ENCODE peak calls at places on chromosomes 12 and 14, in five cellular contexts. One of them, this sample, is unnamed.
A peak's percentile ranks its signal among the peaks of the same experiment; 100 is the strongest.

GRCh38 chr12:103930787-103931536 is 752 bp downstream of the HSP90B1 start:
- DNase-seq in heart left ventricle: peak; percentile 49
- DNase-seq in HCT116: no peak
- DNase-seq in H1: no peak
- DNase-seq in psoas muscle: peak; percentile 35
- DNase-seq in this sample: peak; percentile 33

GRCh38 chr14:58647777-58648176 is 10.0 kb downstream of the DACT1 start:
- DNase-seq in heart left ventricle: no peak
- DNase-seq in HCT116: no peak
- DNase-seq in H1: no peak
- DNase-seq in psoas muscle: no peak
- DNase-seq in this sample: no peak

GRCh38 chr12:9741726-9742125 is 8.8 kb upstream of the CLECL1 start:
- DNase-seq in heart left ventricle: no peak
- DNase-seq in HCT116: no peak
- DNase-seq in H1: no peak
- DNase-seq in psoas muscle: no peak
- DNase-seq in this sample: no peak

GRCh38 chr12:84619053-84619452 is 293.5 kb downstream of the SLC6A15 start:
- DNase-seq in heart left ventricle: no peak
- DNase-seq in HCT116: no peak
- DNase-seq in H1: no peak
- DNase-seq in psoas muscle: no peak
- DNase-seq in this sample: no peak

GRCh38 chr12:34393086-34393820 is 371.0 kb downstream of the ALG10 start:
- DNase-seq in heart left ventricle: peak; percentile 9
- DNase-seq in HCT116: no peak
- DNase-seq in H1: no peak
- DNase-seq in psoas muscle: peak; percentile 7
- DNase-seq in this sample: no peak

GRCh38 chr12:91413591-91413990 is 231.0 kb upstream of the DCN start:
- DNase-seq in heart left ventricle: no peak
- DNase-seq in HCT116: peak; percentile 51
- DNase-seq in H1: no peak
- DNase-seq in psoas muscle: no peak
- DNase-seq in this sample: no peak

GRCh38 chr14:50714452-50715073 is 46.5 kb upstream of the SAV1 start:
- DNase-seq in heart left ventricle: no peak
- DNase-seq in HCT116: peak; percentile 16
- DNase-seq in H1: no peak
- DNase-seq in psoas muscle: no peak
- DNase-seq in this sample: no peak

GRCh38 chr14:51873221-51873893 is 12.9 kb downstream of the GNG2 start:
- DNase-seq in heart left ventricle: no peak
- DNase-seq in HCT116: peak; percentile 24
- DNase-seq in H1: no peak
- DNase-seq in psoas muscle: no peak
- DNase-seq in this sample: no peak

GRCh38 chr14:62209287-62209899 is 447.2 kb downstream of the SNAPC1 start:
- DNase-seq in heart left ventricle: no peak
- DNase-seq in HCT116: no peak
- DNase-seq in H1: no peak
- DNase-seq in psoas muscle: no peak
- DNase-seq in this sample: no peak

DNA sequence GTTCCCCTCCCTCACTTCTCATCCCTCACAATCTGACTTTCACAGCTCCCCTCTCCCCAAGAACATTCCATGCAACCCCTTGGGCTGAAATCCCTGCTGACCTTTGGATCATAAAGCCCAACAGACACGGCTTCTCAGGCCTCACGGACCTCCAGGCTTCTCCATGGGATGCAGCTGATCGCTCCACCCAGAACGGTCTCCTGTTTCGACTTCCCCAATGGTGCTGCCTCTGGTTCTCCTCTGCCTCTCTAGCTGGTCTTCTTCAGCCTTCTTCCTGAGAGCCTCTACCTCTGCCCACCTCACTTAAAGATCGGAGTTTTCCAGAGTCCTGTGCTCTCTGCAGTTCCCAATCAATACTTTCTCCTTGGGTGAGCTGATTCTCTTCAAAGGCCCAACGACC is 17.8 kb upstream of the PRMT8 start:
- DNase-seq in heart left ventricle: no peak
- DNase-seq in HCT116: no peak
- DNase-seq in H1: no peak
- DNase-seq in psoas muscle: no peak
- DNase-seq in this sample: no peak
- H3K27me3 ChIP-seq in heart left ventricle: no peaks in the 10 kb centered on the region
- H3K27me3 ChIP-seq in HCT116: peaks cover 14% of the 10 kb centered on the region
- H3K27me3 ChIP-seq in H1: no peaks in the 10 kb centered on the region
- H3K27me3 ChIP-seq in psoas muscle: no peaks in the 10 kb centered on the region
- H3K27me3 ChIP-seq in this sample: no peaks in the 10 kb centered on the region

GRCh38 chr14:22898302-22898894 is 15.4 kb downstream of the REM2 start:
- DNase-seq in heart left ventricle: no peak
- DNase-seq in HCT116: no peak
- DNase-seq in H1: no peak
- DNase-seq in psoas muscle: no peak
- DNase-seq in this sample: no peak

GRCh38 chr14:22901799-22902198 is 17.1 kb downstream of the RBM23 start:
- DNase-seq in heart left ventricle: no peak
- DNase-seq in HCT116: no peak
- DNase-seq in H1: no peak
- DNase-seq in psoas muscle: no peak
- DNase-seq in this sample: no peak

GRCh38 chr14:22897357-22897756 is 14.3 kb downstream of the REM2 start:
- DNase-seq in heart left ventricle: no peak
- DNase-seq in HCT116: no peak
- DNase-seq in H1: no peak
- DNase-seq in psoas muscle: no peak
- DNase-seq in this sample: no peak

GRCh38 chr14:22903742-22904087 is 15.2 kb downstream of the RBM23 start:
- DNase-seq in heart left ventricle: no peak
- DNase-seq in HCT116: no peak
- DNase-seq in H1: no peak
- DNase-seq in psoas muscle: no peak
- DNase-seq in this sample: no peak

DNA sequence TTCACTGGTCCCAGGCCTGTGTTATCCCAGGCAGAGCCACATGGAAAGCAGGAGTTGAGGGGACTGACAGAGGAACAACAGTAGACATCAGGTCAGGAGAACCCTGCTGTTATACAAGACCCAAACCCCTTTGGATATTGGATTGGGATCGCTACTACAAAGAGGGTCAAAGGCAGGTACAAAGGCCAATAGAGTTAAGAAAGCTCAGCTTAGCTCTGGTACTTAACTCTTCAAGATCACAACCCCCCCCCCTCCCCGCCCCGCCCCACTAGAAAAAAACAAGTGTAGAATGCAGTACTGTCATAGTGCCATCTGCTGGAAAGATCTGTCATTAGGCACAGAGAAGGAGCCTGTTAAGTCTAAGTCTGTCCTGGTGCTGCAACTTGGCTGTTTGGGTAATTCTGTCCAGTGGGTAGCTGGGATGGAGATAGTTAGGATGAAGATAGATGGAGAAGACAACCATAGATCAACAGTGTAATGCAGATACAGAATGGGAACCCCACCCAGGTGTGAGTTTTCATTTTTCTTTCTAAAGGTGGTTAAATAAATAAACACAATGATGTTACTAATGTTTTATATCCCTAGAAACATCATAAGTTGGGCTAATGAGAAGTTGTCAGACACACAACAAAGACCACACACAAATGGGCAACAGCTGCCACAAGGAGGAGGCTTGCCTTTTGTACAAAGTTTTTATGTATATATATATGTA is 17.2 kb downstream of the REM2 start:
- DNase-seq in heart left ventricle: no peak
- DNase-seq in HCT116: peak; percentile 70
- DNase-seq in H1: peak; percentile 58
- DNase-seq in psoas muscle: no peak
- DNase-seq in this sample: no peak
- H3K36me3 ChIP-seq in heart left ventricle: peaks cover 48% of the 10 kb centered on the region
- H3K36me3 ChIP-seq in HCT116: peaks cover 39% of the 10 kb centered on the region
- H3K36me3 ChIP-seq in H1: peaks cover 40% of the 10 kb centered on the region
- H3K36me3 ChIP-seq in psoas muscle: peaks cover 53% of the 10 kb centered on the region
- H3K36me3 ChIP-seq in this sample: peaks cover 38% of the 10 kb centered on the region

DNA sequence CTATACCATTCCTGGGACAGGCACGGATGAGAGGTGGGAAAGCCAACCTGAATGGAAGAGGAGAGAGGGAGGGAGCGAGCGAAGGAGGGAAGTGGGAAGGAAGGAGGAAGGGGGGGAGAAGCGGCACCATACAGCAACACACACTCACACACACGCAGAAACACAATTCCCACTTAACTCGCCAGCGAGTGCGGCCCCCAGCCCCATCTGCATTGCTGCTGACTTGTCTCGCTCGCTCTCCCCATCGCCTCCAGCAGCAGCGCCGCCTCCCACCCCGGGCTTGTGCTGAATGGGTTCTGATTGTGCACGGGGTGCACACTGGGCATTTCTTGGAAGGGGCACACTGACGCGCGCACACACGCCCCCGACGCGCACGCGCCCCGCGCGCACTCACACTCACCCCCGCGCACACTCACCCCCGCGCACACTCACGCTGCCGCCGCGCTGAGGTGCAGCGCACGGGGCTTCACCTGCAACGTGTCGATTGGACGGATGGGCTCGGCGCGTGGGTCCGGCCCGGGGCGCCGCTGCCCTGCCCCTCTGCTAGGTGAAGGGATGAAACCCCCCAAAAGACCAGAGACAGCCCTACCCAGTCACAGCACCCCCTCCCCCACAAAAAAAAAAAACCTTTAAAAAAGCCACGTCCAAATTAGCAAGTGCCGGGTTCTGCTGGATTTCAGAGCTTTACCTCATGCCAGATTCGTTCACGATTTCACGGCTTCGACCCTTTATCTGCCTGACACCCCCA is 680 bp downstream of the GRIN2B start:
- DNase-seq in heart left ventricle: no peak
- DNase-seq in HCT116: no peak
- DNase-seq in H1: peak; percentile 65
- DNase-seq in psoas muscle: no peak
- DNase-seq in this sample: no peak
- H3K27me3 ChIP-seq in heart left ventricle: peaks cover 64% of the 10 kb centered on the region
- H3K27me3 ChIP-seq in HCT116: peaks cover 5% of the 10 kb centered on the region
- H3K27me3 ChIP-seq in H1: peaks cover 36% of the 10 kb centered on the region
- H3K27me3 ChIP-seq in psoas muscle: peaks cover 22% of the 10 kb centered on the region
- H3K27me3 ChIP-seq in this sample: no peaks in the 10 kb centered on the region

DNA sequence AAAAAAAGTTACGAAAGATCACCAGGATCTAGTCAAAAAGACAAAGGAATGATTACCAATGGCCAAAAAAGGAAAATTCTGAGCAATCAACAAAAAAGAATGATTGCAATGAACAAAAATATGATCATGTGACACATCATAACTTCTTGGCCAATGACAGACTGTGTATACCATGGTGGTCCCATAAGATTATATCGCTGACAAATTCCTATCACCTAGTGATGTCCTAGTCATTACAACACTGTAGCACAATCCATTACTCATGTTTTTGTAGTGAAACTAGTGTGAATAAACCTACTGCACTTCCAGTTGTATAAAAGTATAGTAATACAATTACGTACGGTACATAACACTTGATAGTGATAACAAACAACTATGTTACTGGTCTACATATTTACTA is 12.3 kb downstream of the SEL1L start:
- DNase-seq in heart left ventricle: no peak
- DNase-seq in HCT116: no peak
- DNase-seq in H1: no peak
- DNase-seq in psoas muscle: no peak
- DNase-seq in this sample: no peak
- H3K36me3 ChIP-seq in heart left ventricle: peaks cover 23% of the 10 kb centered on the region
- H3K36me3 ChIP-seq in HCT116: no peaks in the 10 kb centered on the region
- H3K36me3 ChIP-seq in H1: peaks cover 3% of the 10 kb centered on the region
- H3K36me3 ChIP-seq in psoas muscle: peaks cover 68% of the 10 kb centered on the region
- H3K36me3 ChIP-seq in this sample: peaks cover 14% of the 10 kb centered on the region

DNA sequence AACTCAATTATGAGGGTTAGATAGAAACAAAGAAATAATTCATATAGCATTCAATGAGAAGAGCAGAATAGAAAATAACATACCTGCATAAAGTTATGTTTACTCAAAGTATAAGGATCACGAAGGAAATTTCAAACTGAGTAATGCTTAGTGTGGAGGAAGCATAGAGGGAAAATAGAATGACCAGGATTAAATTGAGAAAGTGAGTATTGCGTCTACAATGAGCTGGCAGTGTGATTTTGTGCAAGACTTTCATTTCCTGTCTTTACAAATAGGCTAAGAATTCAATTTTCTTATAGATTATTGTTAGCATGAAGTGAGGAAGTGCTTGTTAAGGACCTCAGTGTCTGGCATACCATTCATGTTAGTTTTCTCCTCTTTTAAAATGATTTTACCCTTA is 12.0 kb downstream of the ADGRD1 start:
- DNase-seq in heart left ventricle: no peak
- DNase-seq in HCT116: no peak
- DNase-seq in H1: no peak
- DNase-seq in psoas muscle: no peak
- DNase-seq in this sample: no peak
- H3K27me3 ChIP-seq in heart left ventricle: no peaks in the 10 kb centered on the region
- H3K27me3 ChIP-seq in HCT116: peaks cover 33% of the 10 kb centered on the region
- H3K27me3 ChIP-seq in H1: no peaks in the 10 kb centered on the region
- H3K27me3 ChIP-seq in psoas muscle: no peaks in the 10 kb centered on the region
- H3K27me3 ChIP-seq in this sample: no peaks in the 10 kb centered on the region

DNA sequence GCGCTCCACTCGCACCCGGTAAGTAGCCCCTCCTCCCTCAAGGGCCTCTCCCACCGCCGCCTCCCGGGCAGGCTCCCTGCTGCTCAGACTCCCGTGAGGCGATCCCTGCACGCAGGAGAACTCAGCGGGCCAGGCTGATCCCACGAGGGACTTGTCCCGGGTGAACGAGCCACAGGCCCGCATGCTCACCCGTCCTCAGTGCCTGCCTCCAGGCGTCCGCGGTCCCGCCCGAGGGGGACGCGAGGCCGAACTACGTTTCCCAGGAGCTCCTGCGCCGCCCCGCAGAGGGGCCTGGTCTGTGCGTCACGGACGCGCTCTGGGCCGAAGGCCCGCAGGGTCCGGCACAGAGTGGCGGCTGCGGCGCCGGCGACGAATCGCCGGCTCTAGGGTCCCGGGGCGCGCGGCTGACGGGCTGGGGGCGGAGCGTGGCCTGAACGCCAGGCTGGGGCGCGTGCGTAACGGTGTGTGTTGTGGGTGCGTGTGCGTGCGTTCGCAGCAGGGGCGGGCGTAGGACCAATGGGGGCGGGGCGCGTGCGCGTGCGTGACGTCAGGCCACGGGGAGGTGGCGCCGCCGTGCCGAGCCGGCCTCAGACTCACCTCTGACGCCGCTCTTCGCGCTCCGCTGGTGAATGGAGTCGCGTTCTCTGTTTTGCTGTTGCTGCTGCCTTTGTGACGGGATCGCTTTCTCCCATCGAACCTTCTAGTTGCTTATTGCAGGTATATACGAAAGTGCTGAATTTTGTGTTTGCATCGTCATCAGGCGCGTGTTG is at the start of the genes ZNF10 and ZNF891:
- DNase-seq in heart left ventricle: peak; percentile 98
- DNase-seq in HCT116: no peak
- DNase-seq in H1: peak; percentile 98
- DNase-seq in psoas muscle: peak; percentile 96
- DNase-seq in this sample: peak; percentile 96
- H3K36me3 ChIP-seq in heart left ventricle: peaks cover 19% of the 10 kb centered on the region
- H3K36me3 ChIP-seq in HCT116: no peaks in the 10 kb centered on the region
- H3K36me3 ChIP-seq in H1: peaks cover 52% of the 10 kb centered on the region
- H3K36me3 ChIP-seq in psoas muscle: peaks cover 38% of the 10 kb centered on the region
- H3K36me3 ChIP-seq in this sample: peaks cover 18% of the 10 kb centered on the region

This sample was measured in lung.